ENCODE peak calls at places on chromosomes 4 and X, in ten cellular contexts. One of them, this sample, is unnamed.

GRCh38 chrX:13485167-13485566 is 84.2 kb upstream of the EGFL6 start:
- DNase-seq in type B pancreatic cell: no peak
- DNase-seq in right lobe of liver: no peak
- DNase-seq in neural crest cell: no peak
- DNase-seq in AG09319: no peak
- DNase-seq in tibial nerve: no peak
- DNase-seq in neural progenitor cell: no peak
- DNase-seq in H1: no peak
- DNase-seq in testis: no peak
- DNase-seq in AG10803: no peak
- DNase-seq in this sample: no peak

GRCh38 chr4:38050560-38051350 is 90.6 kb downstream of the PTTG2 start:
- DNase-seq in type B pancreatic cell: no peak
- DNase-seq in right lobe of liver: no peak
- DNase-seq in neural crest cell: no peak
- DNase-seq in AG09319: no peak
- DNase-seq in tibial nerve: no peak
- DNase-seq in neural progenitor cell: no peak
- DNase-seq in H1: no peak
- DNase-seq in testis: no peak
- DNase-seq in AG10803: no peak
- DNase-seq in this sample: no peak

GRCh38 chr4:61445374-61446063 is 245.4 kb downstream of the ADGRL3 start:
- DNase-seq in type B pancreatic cell: no peak
- DNase-seq in right lobe of liver: no peak
- DNase-seq in neural crest cell: no peak
- DNase-seq in AG09319: no peak
- DNase-seq in tibial nerve: no peak
- DNase-seq in neural progenitor cell: no peak
- DNase-seq in H1: no peak
- DNase-seq in testis: no peak
- DNase-seq in AG10803: no peak
- DNase-seq in this sample: no peak

GRCh38 chr4:155973639-155974475 is 20.2 kb upstream of the CTSO start:
- DNase-seq in type B pancreatic cell: no peak
- DNase-seq in right lobe of liver: no peak
- DNase-seq in neural crest cell: no peak
- DNase-seq in AG09319: no peak
- DNase-seq in tibial nerve: no peak
- DNase-seq in neural progenitor cell: peak
- DNase-seq in H1: no peak
- DNase-seq in testis: no peak
- DNase-seq in AG10803: peak
- DNase-seq in this sample: no peak

GRCh38 chrX:281166-281999 is at the start of gene PLCXD1:
- DNase-seq in type B pancreatic cell: no peak
- DNase-seq in right lobe of liver: no peak
- DNase-seq in neural crest cell: peak
- DNase-seq in AG09319: no peak
- DNase-seq in tibial nerve: peak
- DNase-seq in neural progenitor cell: peak
- DNase-seq in H1: peak
- DNase-seq in testis: peak
- DNase-seq in AG10803: no peak
- DNase-seq in this sample: no peak

GRCh38 chrX:72126048-72126415 is 5.7 kb downstream of the RTL5 start:
- DNase-seq in type B pancreatic cell: no peak
- DNase-seq in right lobe of liver: no peak
- DNase-seq in neural crest cell: no peak
- DNase-seq in AG09319: no peak
- DNase-seq in tibial nerve: no peak
- DNase-seq in neural progenitor cell: no peak
- DNase-seq in H1: no peak
- DNase-seq in testis: no peak
- DNase-seq in AG10803: no peak
- DNase-seq in this sample: no peak

GRCh38 chrX:58025979-58026378 is 115.7 kb upstream of the ZXDA start:
- DNase-seq in type B pancreatic cell: no peak
- DNase-seq in right lobe of liver: no peak
- DNase-seq in neural crest cell: no peak
- DNase-seq in AG09319: no peak
- DNase-seq in tibial nerve: peak
- DNase-seq in neural progenitor cell: peak
- DNase-seq in H1: no peak
- DNase-seq in testis: peak
- DNase-seq in AG10803: peak
- DNase-seq in this sample: no peak

GRCh38 chr4:166280642-166281041 is 407.6 kb downstream of the TLL1 start:
- DNase-seq in type B pancreatic cell: no peak
- DNase-seq in right lobe of liver: no peak
- DNase-seq in neural crest cell: no peak
- DNase-seq in AG09319: no peak
- DNase-seq in tibial nerve: no peak
- DNase-seq in neural progenitor cell: no peak
- DNase-seq in H1: no peak
- DNase-seq in testis: no peak
- DNase-seq in AG10803: no peak
- DNase-seq in this sample: no peak

GRCh38 chr4:26191353-26191752 is 129.5 kb upstream of the RBPJ start:
- DNase-seq in type B pancreatic cell: no peak
- DNase-seq in right lobe of liver: no peak
- DNase-seq in neural crest cell: no peak
- DNase-seq in AG09319: no peak
- DNase-seq in tibial nerve: no peak
- DNase-seq in neural progenitor cell: no peak
- DNase-seq in H1: no peak
- DNase-seq in testis: no peak
- DNase-seq in AG10803: no peak
- DNase-seq in this sample: no peak

GRCh38 chrX:144627947-144628346 is 619.4 kb upstream of the SPANXN1 start:
- DNase-seq in type B pancreatic cell: no peak
- DNase-seq in right lobe of liver: no peak
- DNase-seq in neural crest cell: no peak
- DNase-seq in AG09319: no peak
- DNase-seq in tibial nerve: no peak
- DNase-seq in neural progenitor cell: no peak
- DNase-seq in H1: no peak
- DNase-seq in testis: no peak
- DNase-seq in AG10803: no peak
- DNase-seq in this sample: no peak

GRCh38 chrX:14913241-14913640 is 40.0 kb downstream of the MOSPD2 start:
- DNase-seq in type B pancreatic cell: no peak
- DNase-seq in right lobe of liver: no peak
- DNase-seq in neural crest cell: no peak
- DNase-seq in AG09319: no peak
- DNase-seq in tibial nerve: no peak
- DNase-seq in neural progenitor cell: no peak
- DNase-seq in H1: no peak
- DNase-seq in testis: no peak
- DNase-seq in AG10803: no peak
- DNase-seq in this sample: no peak

GRCh38 chr4:8682296-8682695 is 89.7 kb downstream of the CPZ start:
- DNase-seq in type B pancreatic cell: no peak
- DNase-seq in right lobe of liver: no peak
- DNase-seq in neural crest cell: no peak
- DNase-seq in AG09319: no peak
- DNase-seq in tibial nerve: no peak
- DNase-seq in neural progenitor cell: no peak
- DNase-seq in H1: no peak
- DNase-seq in testis: no peak
- DNase-seq in AG10803: no peak
- DNase-seq in this sample: no peak

GRCh38 chr4:76740192-76740591 is 157.8 kb downstream of the SOWAHB start:
- DNase-seq in type B pancreatic cell: no peak
- DNase-seq in right lobe of liver: no peak
- DNase-seq in neural crest cell: no peak
- DNase-seq in AG09319: no peak
- DNase-seq in tibial nerve: no peak
- DNase-seq in neural progenitor cell: no peak
- DNase-seq in H1: no peak
- DNase-seq in testis: no peak
- DNase-seq in AG10803: no peak
- DNase-seq in this sample: no peak

GRCh38 chr4:88439161-88439760 is 17.7 kb upstream of the HERC5 start:
- DNase-seq in type B pancreatic cell: no peak
- DNase-seq in right lobe of liver: no peak
- DNase-seq in neural crest cell: no peak
- DNase-seq in AG09319: no peak
- DNase-seq in tibial nerve: no peak
- DNase-seq in neural progenitor cell: no peak
- DNase-seq in H1: peak
- DNase-seq in testis: no peak
- DNase-seq in AG10803: no peak
- DNase-seq in this sample: no peak

GRCh38 chrX:73930300-73930699 is 367.3 kb downstream of the CHIC1 start:
- DNase-seq in type B pancreatic cell: no peak
- DNase-seq in right lobe of liver: no peak
- DNase-seq in neural crest cell: no peak
- DNase-seq in AG09319: no peak
- DNase-seq in tibial nerve: no peak
- DNase-seq in neural progenitor cell: no peak
- DNase-seq in H1: no peak
- DNase-seq in testis: no peak
- DNase-seq in AG10803: no peak
- DNase-seq in this sample: no peak

GRCh38 chrX:68121835-68122234 is 311.5 kb downstream of the OPHN1 start:
- DNase-seq in type B pancreatic cell: no peak
- DNase-seq in right lobe of liver: no peak
- DNase-seq in neural crest cell: no peak
- DNase-seq in AG09319: no peak
- DNase-seq in tibial nerve: no peak
- DNase-seq in neural progenitor cell: no peak
- DNase-seq in H1: no peak
- DNase-seq in testis: no peak
- DNase-seq in AG10803: no peak
- DNase-seq in this sample: no peak

GRCh38 chrX:154436597-154437397 is at the start of gene GDI1:
- DNase-seq in type B pancreatic cell: no peak
- DNase-seq in right lobe of liver: no peak
- DNase-seq in neural crest cell: peak
- DNase-seq in AG09319: no peak
- DNase-seq in tibial nerve: no peak
- DNase-seq in neural progenitor cell: peak
- DNase-seq in H1: no peak
- DNase-seq in testis: no peak
- DNase-seq in AG10803: peak
- DNase-seq in this sample: no peak

GRCh38 chr4:139709660-139710059 is 44.0 kb downstream of the MGST2 start:
- DNase-seq in type B pancreatic cell: no peak
- DNase-seq in right lobe of liver: no peak
- DNase-seq in neural crest cell: no peak
- DNase-seq in AG09319: no peak
- DNase-seq in tibial nerve: no peak
- DNase-seq in neural progenitor cell: no peak
- DNase-seq in H1: no peak
- DNase-seq in testis: no peak
- DNase-seq in AG10803: no peak
- DNase-seq in this sample: no peak

DNA sequence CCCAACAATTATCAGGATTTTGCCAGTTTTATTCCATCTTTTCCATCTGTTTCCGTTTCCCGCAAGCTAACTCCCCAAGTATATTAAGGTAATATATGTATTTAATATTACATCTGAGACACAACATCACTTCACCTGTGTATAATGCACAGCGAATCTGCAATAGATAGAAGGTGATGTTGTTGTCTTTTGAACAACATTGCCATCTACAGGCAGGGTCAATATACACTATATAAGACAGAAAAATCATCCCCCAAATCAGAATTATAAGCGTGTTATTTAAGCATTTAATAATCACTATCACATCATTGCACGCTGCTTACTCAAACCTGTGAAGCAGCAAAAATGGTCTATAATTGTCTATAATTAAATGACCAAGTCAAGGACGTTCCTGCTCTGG is 1115.5 kb downstream of the NLGN4X start:
- DNase-seq in type B pancreatic cell: no peak
- DNase-seq in right lobe of liver: no peak
- DNase-seq in neural crest cell: no peak
- DNase-seq in AG09319: no peak
- DNase-seq in tibial nerve: no peak
- DNase-seq in neural progenitor cell: peak
- DNase-seq in H1: no peak
- DNase-seq in testis: no peak
- DNase-seq in AG10803: no peak
- DNase-seq in this sample: no peak
- TF ChIP-seq CTCF in type B pancreatic cell: peak
- TF ChIP-seq CTCF in right lobe of liver: no peak
- TF ChIP-seq CTCF in neural crest cell: peak
- TF ChIP-seq CTCF in AG09319: no peak
- TF ChIP-seq CTCF in tibial nerve: peak
- TF ChIP-seq CTCF in neural progenitor cell: peak
- TF ChIP-seq CTCF in H1: no peak
- TF ChIP-seq CTCF in testis: no peak
- TF ChIP-seq CTCF in AG10803: no peak
- TF ChIP-seq CTCF in this sample: peak

GRCh38 chrX:29090811-29091210 is 503.6 kb downstream of the IL1RAPL1 start:
- DNase-seq in type B pancreatic cell: no peak
- DNase-seq in right lobe of liver: no peak
- DNase-seq in neural crest cell: peak
- DNase-seq in AG09319: no peak
- DNase-seq in tibial nerve: no peak
- DNase-seq in neural progenitor cell: peak
- DNase-seq in H1: no peak
- DNase-seq in testis: no peak
- DNase-seq in AG10803: peak
- DNase-seq in this sample: no peak
- TF ChIP-seq CTCF in type B pancreatic cell: peak
- TF ChIP-seq CTCF in right lobe of liver: no peak
- TF ChIP-seq CTCF in neural crest cell: peak
- TF ChIP-seq CTCF in AG09319: peak
- TF ChIP-seq CTCF in tibial nerve: no peak
- TF ChIP-seq CTCF in neural progenitor cell: peak
- TF ChIP-seq CTCF in H1: no peak
- TF ChIP-seq CTCF in testis: no peak
- TF ChIP-seq CTCF in AG10803: peak
- TF ChIP-seq CTCF in this sample: no peak

GRCh38 chrX:117743469-117744251 is 372.9 kb downstream of the KLHL13 start:
- DNase-seq in type B pancreatic cell: no peak
- DNase-seq in right lobe of liver: peak
- DNase-seq in neural crest cell: no peak
- DNase-seq in AG09319: no peak
- DNase-seq in tibial nerve: no peak
- DNase-seq in neural progenitor cell: peak
- DNase-seq in H1: no peak
- DNase-seq in testis: peak
- DNase-seq in AG10803: no peak
- DNase-seq in this sample: no peak
- TF ChIP-seq CTCF in type B pancreatic cell: peak
- TF ChIP-seq CTCF in right lobe of liver: peak
- TF ChIP-seq CTCF in neural crest cell: peak
- TF ChIP-seq CTCF in AG09319: peak
- TF ChIP-seq CTCF in tibial nerve: no peak
- TF ChIP-seq CTCF in neural progenitor cell: peak
- TF ChIP-seq CTCF in H1: no peak
- TF ChIP-seq CTCF in testis: peak
- TF ChIP-seq CTCF in AG10803: no peak
- TF ChIP-seq CTCF in this sample: no peak

DNA sequence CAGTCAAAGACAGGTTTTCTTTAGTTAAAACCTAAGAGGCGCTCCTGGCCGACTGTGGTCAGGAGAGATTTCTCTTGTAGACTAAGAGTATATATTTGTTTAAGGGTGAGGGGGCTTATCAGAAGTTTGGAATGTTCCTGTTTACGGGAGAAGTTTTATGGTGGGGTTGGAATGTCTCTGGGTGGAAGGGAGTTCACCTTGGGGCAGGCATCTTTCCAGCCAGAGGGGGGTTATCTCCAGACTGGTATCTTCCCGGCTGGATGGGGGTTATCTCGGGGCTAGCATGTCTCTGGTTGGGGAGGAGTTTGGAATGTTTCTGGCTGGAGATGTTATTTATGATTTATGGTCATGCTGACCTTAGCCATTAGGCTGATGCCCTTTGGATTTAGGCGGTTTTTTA is 116.0 kb downstream of the COX7B2 start:
- DNase-seq in type B pancreatic cell: no peak
- DNase-seq in right lobe of liver: no peak
- DNase-seq in neural crest cell: no peak
- DNase-seq in AG09319: no peak
- DNase-seq in tibial nerve: no peak
- DNase-seq in neural progenitor cell: no peak
- DNase-seq in H1: no peak
- DNase-seq in testis: no peak
- DNase-seq in AG10803: no peak
- DNase-seq in this sample: no peak
- TF ChIP-seq CTCF in type B pancreatic cell: no peak
- TF ChIP-seq CTCF in right lobe of liver: no peak
- TF ChIP-seq CTCF in neural crest cell: no peak
- TF ChIP-seq CTCF in AG09319: no peak
- TF ChIP-seq CTCF in tibial nerve: no peak
- TF ChIP-seq CTCF in neural progenitor cell: no peak
- TF ChIP-seq CTCF in H1: no peak
- TF ChIP-seq CTCF in testis: no peak
- TF ChIP-seq CTCF in AG10803: no peak
- TF ChIP-seq CTCF in this sample: no peak

This sample was measured in CD14-positive monocyte.